ENCODE peak calls at places on chromosomes 3 and 15, in four cellular contexts. S is AG04450, W is left lung, Z is foreskin fibroblast. E is an unnamed sample.

GRCh38 chr3:71846189-71846588 is 61.2 kb upstream of the PROK2 start:
- DNase-seq in S (no peak), W (no peak), Z (no peak), E (peak; percentile 19)

GRCh38 chr3:58153371-58153770 is 57.4 kb downstream of the DNASE1L3 start:
- DNase-seq in S (no peak), W (no peak), Z (no peak), E (no peak)

GRCh38 chr3:134352031-134352671 is 22.1 kb downstream of the AMOTL2 start:
- DNase-seq in S (no peak), W (peak; percentile 37), Z (peak; percentile 44), E (peak; percentile 29)

GRCh38 chr3:164641071-164641470 is 437.2 kb downstream of the SI start:
- DNase-seq in S (no peak), W (no peak), Z (no peak), E (peak; percentile 52)

GRCh38 chr15:59688383-59688887 is 685 bp downstream of the BNIP2 start:
- DNase-seq in S (no peak), W (no peak), Z (peak; percentile 67), E (peak; percentile 73)

GRCh38 chr3:156530969-156531368 is 23.9 kb downstream of the SSR3 start:
- DNase-seq in S (no peak), W (no peak), Z (no peak), E (no peak)

GRCh38 chr15:60006203-60006782 is 2.2 kb downstream of the FOXB1 start:
- DNase-seq in S (no peak), W (peak; percentile 35), Z (peak; percentile 45), E (no peak)

GRCh38 chr3:155517907-155518306 is 224.4 kb upstream of the STRIT1 start:
- DNase-seq in S (no peak), W (no peak), Z (peak; percentile 64), E (peak; percentile 51)

GRCh38 chr3:108488631-108489030 is 21.8 kb downstream of the MYH15 start:
- DNase-seq in S (peak; percentile 27), W (no peak), Z (peak; percentile 63), E (peak; percentile 74)

GRCh38 chr3:99250272-99250671 is 348.8 kb upstream of the DCBLD2 start:
- DNase-seq in S (no peak), W (no peak), Z (peak; percentile 67), E (peak; percentile 62)

GRCh38 chr15:88098317-88098716 is 158.2 kb downstream of the NTRK3 start:
- DNase-seq in S (no peak), W (no peak), Z (no peak), E (no peak)

GRCh38 chr3:53140575-53141467 is 10.6 kb upstream of the RFT1 start:
- DNase-seq in S (no peak), W (no peak), Z (peak; percentile 80), E (peak; percentile 85)

GRCh38 chr15:100335335-100335999 is 6.3 kb downstream of the ADAMTS17 start:
- DNase-seq in S (no peak), W (no peak), Z (no peak), E (no peak)

GRCh38 chr3:173921741-173922140 is 524.2 kb downstream of the NLGN1 start:
- DNase-seq in S (no peak), W (no peak), Z (no peak), E (no peak)

GRCh38 chr15:83893308-83893707 is 239.4 kb downstream of the ADAMTSL3 start:
- DNase-seq in S (no peak), W (no peak), Z (no peak), E (no peak)

GRCh38 chr3:196336319-196337145 is 1.7 kb downstream of the TM4SF19 start:
- DNase-seq in S (no peak), W (no peak), Z (no peak), E (peak; percentile 23)

GRCh38 chr3:184738982-184739381 is 27.1 kb upstream of the MAGEF1 start:
- DNase-seq in S (no peak), W (peak; percentile 24), Z (no peak), E (no peak)

GRCh38 chr3:27044926-27045481 is 324.2 kb downstream of the NEK10 start:
- DNase-seq in S (no peak), W (no peak), Z (no peak), E (no peak)

GRCh38 chr3:122560680-122561079 is 3.4 kb downstream of the PARP9 start:
- DNase-seq in S (no peak), W (no peak), Z (peak; percentile 75), E (peak; percentile 73)

GRCh38 chr15:71730277-71731144 is 79.8 kb upstream of the NR2E3 start:
- DNase-seq in S (peak; percentile 44), W (no peak), Z (peak; percentile 81), E (peak; percentile 79)

GRCh38 chr15:85380860-85381535 is 595 bp downstream of the AKAP13 start:
- DNase-seq in S (no peak), W (peak; percentile 53), Z (peak; percentile 54), E (no peak)

GRCh38 chr15:39075756-39076341 is 505.0 kb upstream of the THBS1 start:
- DNase-seq in S (no peak), W (no peak), Z (no peak), E (no peak)

GRCh38 chr3:20669675-20670074 is 483.7 kb upstream of the SGO1 start:
- DNase-seq in S (no peak), W (no peak), Z (no peak), E (no peak)

GRCh38 chr15:60844431-60845174 is 365.7 kb upstream of the ICE2 start:
- DNase-seq in S (no peak), W (no peak), Z (no peak), E (no peak)

GRCh38 chr3:41304603-41305002 is 105.3 kb downstream of the CTNNB1 start:
- DNase-seq in S (no peak), W (no peak), Z (peak; percentile 51), E (peak; percentile 43)

GRCh38 chr15:66269326-66270090 is 16.0 kb upstream of the MEGF11 start:
- DNase-seq in S (no peak), W (no peak), Z (peak; percentile 71), E (peak; percentile 37)

GRCh38 chr3:9917820-9918219 is 922 bp downstream of the IL17RC start:
- DNase-seq in S (no peak), W (no peak), Z (no peak), E (no peak)

GRCh38 chr3:30435950-30436349 is 170.5 kb upstream of the TGFBR2 start:
- DNase-seq in S (no peak), W (no peak), Z (peak; percentile 77), E (peak; percentile 39)

GRCh38 chr3:53709856-53710674 is 136.2 kb downstream of the CHDH start:
- DNase-seq in S (peak; percentile 21), W (peak; percentile 71), Z (peak; percentile 85), E (peak; percentile 60)

GRCh38 chr15:59741274-59741906 is 52.3 kb upstream of the BNIP2 start:
- DNase-seq in S (no peak), W (no peak), Z (peak; percentile 60), E (peak; percentile 23)

GRCh38 chr15:26891448-26891881 is 24.6 kb downstream of the GABRA5 start:
- DNase-seq in S (no peak), W (peak; percentile 53), Z (peak; percentile 84), E (peak; percentile 56)
- H3K4me3 ChIP-seq in S (peak overlapping the region; percentile 47), W (no peak overlapping the region), Z (peak overlapping the region; percentile 42), E (no peak overlapping the region)

DNA sequence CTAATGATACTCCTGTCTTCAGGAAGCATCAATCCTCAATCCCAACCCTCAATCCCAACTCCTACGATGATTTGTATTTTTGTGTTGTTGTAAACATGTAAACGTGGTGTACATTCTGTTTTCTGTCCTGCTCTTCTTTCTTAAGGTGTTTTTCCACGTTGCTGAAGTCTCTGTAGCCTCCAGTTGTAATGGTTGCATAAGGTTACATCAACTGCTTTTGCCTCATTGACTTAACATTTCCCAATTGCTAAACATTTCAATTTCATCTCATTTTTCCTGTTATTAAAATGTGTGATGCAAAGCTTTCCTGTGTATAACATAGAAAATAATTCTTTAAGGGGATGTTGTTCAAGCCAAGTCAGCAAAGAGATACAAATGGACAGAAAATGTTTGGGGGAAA is 33.4 kb downstream of the HRH1 start:
- DNase-seq in S (no peak), W (no peak), Z (no peak), E (no peak)
- TF ChIP-seq CTCF in S (no peak), W (no peak), Z (no peak), E (no peak)

GRCh38 chr15:48419896-48420295 is 88.7 kb downstream of the DUT start:
- DNase-seq in S (no peak), W (no peak), Z (no peak), E (no peak)

GRCh38 chr15:48423342-48423741 is 92.1 kb downstream of the DUT start:
- DNase-seq in S (no peak), W (no peak), Z (no peak), E (no peak)

GRCh38 chr15:48422401-48422800 is 91.2 kb downstream of the DUT start:
- DNase-seq in S (no peak), W (no peak), Z (peak; percentile 47), E (no peak)

GRCh38 chr15:48424076-48424475 is 92.8 kb downstream of the DUT start:
- DNase-seq in S (no peak), W (no peak), Z (peak; percentile 77), E (no peak)

DNA sequence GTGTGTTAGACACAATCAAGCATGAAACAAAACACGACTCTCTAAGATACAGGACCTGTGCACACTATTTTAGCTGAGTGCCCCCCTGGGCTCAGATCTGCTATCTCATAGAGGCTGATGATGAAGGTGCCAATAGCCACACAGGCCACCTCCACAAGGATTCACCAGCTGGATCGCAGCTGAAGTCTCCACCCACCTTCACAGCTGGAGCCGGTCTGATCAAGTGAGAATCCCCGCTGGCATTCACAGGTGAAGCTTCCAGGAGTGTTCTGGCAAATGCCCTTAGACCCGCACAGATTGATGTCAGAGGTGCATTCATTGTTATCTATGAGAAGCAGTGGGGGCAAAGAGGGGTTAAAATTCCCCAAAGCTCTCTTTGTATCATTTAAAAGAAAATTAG is 90.1 kb downstream of the DUT start:
- DNase-seq in S (no peak), W (no peak), Z (no peak), E (no peak)
- H3K4me3 ChIP-seq in S (no peak overlapping the region), W (no peak overlapping the region), Z (no peak overlapping the region), E (no peak overlapping the region)

DNA sequence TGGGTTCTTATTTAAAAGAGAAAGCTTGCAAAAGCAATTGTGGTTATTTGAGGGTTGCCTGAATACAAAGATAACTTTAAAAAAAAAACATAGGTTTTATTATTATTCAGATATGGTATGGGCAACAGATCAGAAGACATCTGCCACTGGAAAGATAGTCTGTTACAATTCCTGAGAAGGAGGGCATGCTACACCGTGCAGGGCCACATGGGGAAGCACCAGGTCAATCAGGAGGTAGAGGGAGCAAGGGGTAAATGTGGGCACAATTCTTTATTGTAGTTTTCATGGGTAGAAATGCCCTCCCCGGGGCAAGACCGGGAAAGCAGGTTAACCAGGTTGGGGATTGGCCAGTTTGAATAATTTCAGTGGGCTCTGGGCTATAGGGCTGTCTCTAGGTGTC is 46.5 kb downstream of the BBS4 start:
- DNase-seq in S (no peak), W (no peak), Z (no peak), E (no peak)
- TF ChIP-seq CTCF in S (no peak), W (no peak), Z (no peak), E (no peak)

E was measured in fibroblast of mammary gland.